ENCODE peak calls at places on chromosome 3, in six cellular contexts. W is transverse colon, B is GM12865, Y is fibroblast of mammary gland, S is kidney epithelial cell, C is WERI-Rb-1. A is an unnamed sample.

GRCh38 chr3:153599685-153600084 is 437.7 kb downstream of the RAP2B start:
- DNase-seq in W (no peak), C (no peak), B (no peak), Y (peak), S (peak), A (no peak)

GRCh38 chr3:163521261-163521660 is 1557.0 kb downstream of the SI start:
- DNase-seq in S (no peak), B (no peak), W (no peak), C (no peak), Y (no peak), A (no peak)

GRCh38 chr3:168248383-168249047 is 152.8 kb upstream of the GOLIM4 start:
- DNase-seq in S (no peak), B (peak), W (no peak), Y (peak), C (peak), A (peak)

GRCh38 chr3:10707089-10707983 is 108.7 kb upstream of the SLC6A11 start:
- DNase-seq in C (no peak), B (no peak), Y (no peak), W (no peak), S (no peak), A (peak)

GRCh38 chr3:79255696-79256095 is 512.1 kb downstream of the ROBO1 start:
- DNase-seq in S (no peak), W (no peak), C (no peak), Y (no peak), B (no peak), A (no peak)

GRCh38 chr3:160982497-160982896 is 122.7 kb downstream of the B3GALNT1 start:
- DNase-seq in B (no peak), Y (no peak), S (no peak), C (no peak), W (no peak), A (no peak)

GRCh38 chr3:27653803-27654558 is 68.1 kb downstream of the EOMES start:
- DNase-seq in B (no peak), W (no peak), S (no peak), C (no peak), Y (no peak), A (no peak)

GRCh38 chr3:78604328-78604727 is 1163.5 kb downstream of the ROBO1 start:
- DNase-seq in S (no peak), W (no peak), B (no peak), Y (peak), C (no peak), A (no peak)

GRCh38 chr3:28575748-28576589 is 227.3 kb upstream of the AZI2 start:
- DNase-seq in C (peak), B (no peak), S (no peak), Y (no peak), W (no peak), A (peak)

GRCh38 chr3:125381314-125381713 is 6.2 kb upstream of the ZNF148 start:
- DNase-seq in W (no peak), S (no peak), Y (no peak), B (no peak), C (no peak), A (no peak)

GRCh38 chr3:52986938-52987337 is 58.9 kb downstream of the SFMBT1 start:
- DNase-seq in C (no peak), B (no peak), Y (peak), S (no peak), W (no peak), A (no peak)

GRCh38 chr3:115325539-115325938 is 178.5 kb upstream of the ZBTB20 start:
- DNase-seq in C (no peak), S (no peak), W (no peak), Y (peak), B (peak), A (no peak)

GRCh38 chr3:147483145-147483544 is 74.0 kb downstream of the ZIC1 start:
- DNase-seq in Y (no peak), B (no peak), S (no peak), C (no peak), W (no peak), A (no peak)

GRCh38 chr3:15007681-15008141 is 57.4 kb downstream of the MRPS25 start:
- DNase-seq in B (no peak), S (no peak), Y (peak), W (no peak), C (no peak), A (no peak)

GRCh38 chr3:139491027-139491700 is 14.8 kb upstream of the RBP2 start:
- DNase-seq in Y (no peak), C (no peak), W (no peak), S (peak), B (no peak), A (no peak)
- TF ChIP-seq CTCF in Y (no peak), C (no peak), W (no peak), S (no peak), B (no peak), A (no peak)

GRCh38 chr3:170522171-170522570 is 63.7 kb downstream of the SLC7A14 start:
- DNase-seq in B (no peak), S (no peak), Y (no peak), W (no peak), C (no peak), A (no peak)

GRCh38 chr3:170528731-170529130 is 57.1 kb downstream of the SLC7A14 start:
- DNase-seq in C (no peak), S (no peak), Y (no peak), B (no peak), W (no peak), A (no peak)

GRCh38 chr3:170520996-170521395 is 64.9 kb downstream of the SLC7A14 start:
- DNase-seq in B (no peak), Y (peak), W (no peak), C (no peak), S (no peak), A (no peak)

GRCh38 chr3:170523248-170523647 is 62.6 kb downstream of the SLC7A14 start:
- DNase-seq in B (no peak), Y (peak), S (no peak), C (no peak), W (no peak), A (no peak)

DNA sequence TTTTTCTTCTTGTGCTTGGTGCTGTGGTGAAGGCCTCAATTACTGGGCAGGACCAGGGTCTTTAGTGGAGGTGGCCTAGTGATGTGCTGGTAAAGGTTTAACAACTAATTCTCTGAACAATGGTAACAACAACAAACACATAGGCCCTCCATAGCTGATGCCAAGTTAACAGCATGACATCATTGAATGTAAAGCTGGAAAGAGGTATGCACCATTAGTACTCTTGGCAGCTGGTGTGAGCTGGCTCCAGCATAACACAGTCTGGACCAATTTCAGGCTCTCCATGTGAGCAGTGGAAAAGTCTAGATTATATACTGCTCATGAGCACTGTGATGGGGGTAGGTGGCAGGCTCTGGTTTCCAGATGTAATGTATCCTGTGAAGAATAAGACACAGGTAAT is 61.8 kb downstream of the SLC7A14 start:
- DNase-seq in B (no peak), C (no peak), S (no peak), Y (peak), W (no peak), A (no peak)
- TF ChIP-seq CTCF in B (no peak), C (no peak), S (no peak), Y (no peak), W (no peak), A (no peak)

DNA sequence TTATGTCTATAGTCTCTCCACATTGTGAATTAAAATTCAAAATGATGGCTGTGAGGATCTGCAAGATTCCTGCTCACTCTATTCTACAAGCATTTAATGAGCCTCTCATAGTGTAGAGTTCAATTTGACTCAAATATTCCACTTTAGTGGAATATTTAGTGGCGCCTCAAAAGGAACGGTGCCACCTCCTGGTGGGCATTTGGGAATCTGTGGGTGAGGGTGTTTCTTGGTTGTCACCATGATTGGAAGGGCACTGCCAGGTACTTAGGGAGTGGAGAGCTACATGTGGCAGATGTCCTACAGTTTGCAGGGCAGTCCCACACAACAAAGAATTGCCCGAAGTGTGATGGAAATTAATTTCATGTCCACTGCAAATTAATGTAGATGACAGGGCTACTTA is 21.5 kb upstream of the KCNMB3 start:
- DNase-seq in B (no peak), C (no peak), W (no peak), S (no peak), Y (peak), A (no peak)
- TF ChIP-seq CTCF in B (no peak), C (no peak), W (no peak), S (peak), Y (peak), A (no peak)

DNA sequence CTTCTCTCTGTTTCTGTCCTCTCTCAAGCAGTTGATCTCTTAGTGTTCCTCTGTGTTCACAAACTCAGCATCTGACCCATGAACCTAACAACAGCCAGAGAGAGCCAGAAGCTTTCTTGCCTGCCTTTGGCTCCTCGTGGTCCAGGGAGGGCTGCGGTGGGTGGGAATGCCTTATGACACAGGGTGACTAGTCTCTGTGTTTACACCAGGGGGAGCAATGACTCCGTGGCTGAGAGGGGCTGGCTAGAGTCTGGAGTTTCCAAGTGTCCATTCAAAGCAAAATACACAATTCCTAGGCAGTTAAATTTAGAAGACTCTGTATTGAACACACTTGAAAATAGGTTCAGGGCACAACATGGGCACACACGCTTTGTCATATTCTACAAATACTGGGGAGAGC is 370.0 kb upstream of the FRG2C start:
- DNase-seq in W (peak), B (peak), Y (peak), S (no peak), C (peak), A (peak)
- TF ChIP-seq CTCF in W (peak), B (peak), Y (peak), S (peak), C (peak), A (peak)